ENCODE peak calls at places on chromosomes 7 and 10, in seven cellular contexts. T is AG09319; X is EL; R is HEK293T; O is COR-L47; M is stimulated activated CD4-positive, alpha-beta T cell treated with anti-CD3 and anti-CD28 coated beads, Interleukin-2, amount 100 ng/mL, for 24 hours; P is NCI-H1105 treated with DMSO at 0.1 percent for 48 hours. S is an unnamed sample.

GRCh38 chr7:151271699-151272355 is 23.3 kb upstream of the SMARCD3 start:
- DNase-seq in M (no peak), T (peak; percentile 36), X (peak; percentile 11), R (no peak), P (no peak), O (no peak), S (no peak)

GRCh38 chr10:1268856-1269255 is 212.7 kb downstream of the WDR37 start:
- DNase-seq in O (no peak), X (no peak), R (no peak), P (no peak), T (no peak), M (no peak), S (no peak)

GRCh38 chr7:29371472-29371871 is 176.9 kb downstream of the CHN2 start:
- DNase-seq in R (no peak), T (no peak), X (no peak), P (no peak), O (no peak), M (no peak), S (no peak)

GRCh38 chr10:14276200-14276599 is 54.5 kb downstream of the FRMD4A start:
- DNase-seq in R (no peak), T (no peak), P (no peak), X (no peak), O (no peak), M (no peak), S (no peak)

GRCh38 chr10:92572362-92573090 is 1.4 kb downstream of the IDE start:
- DNase-seq in X (no peak), O (no peak), P (no peak), M (no peak), R (no peak), T (no peak), S (no peak)

GRCh38 chr10:121459765-121460453 is 138.3 kb downstream of the FGFR2 start:
- DNase-seq in P (no peak), M (no peak), O (no peak), X (no peak), R (no peak), T (no peak), S (no peak)

GRCh38 chr10:42783181-42783549 is 570 bp downstream of the BMS1 start:
- DNase-seq in T (peak; percentile 4), X (peak; percentile 62), O (peak; percentile 47), M (peak; percentile 30), P (peak; percentile 45), R (peak; percentile 12), S (peak; percentile 41)

GRCh38 chr10:86139066-86139657 is 227.4 kb downstream of the GRID1 start:
- DNase-seq in R (peak; percentile 63), M (peak; percentile 24), X (no peak), O (no peak), P (no peak), T (no peak), S (no peak)

GRCh38 chr7:51139796-51140195 is 176.8 kb downstream of the COBL start:
- DNase-seq in P (no peak), O (no peak), T (no peak), R (no peak), M (no peak), X (peak; percentile 5), S (no peak)

GRCh38 chr10:75770634-75771081 is 339.2 kb downstream of the LRMDA start:
- DNase-seq in M (no peak), R (no peak), T (no peak), O (no peak), X (no peak), P (no peak), S (no peak)

GRCh38 chr7:158247758-158248487 is 339.7 kb downstream of the PTPRN2 start:
- DNase-seq in P (no peak), O (no peak), X (no peak), T (no peak), R (no peak), M (peak; percentile 11), S (no peak)

GRCh38 chr10:1882728-1883127 is 145.4 kb upstream of the ADARB2 start:
- DNase-seq in O (no peak), R (no peak), T (no peak), X (no peak), P (no peak), M (no peak), S (no peak)

GRCh38 chr10:69892436-69893215 is 90.9 kb downstream of the COL13A1 start:
- DNase-seq in M (no peak), R (no peak), X (no peak), O (no peak), T (no peak), P (no peak), S (no peak)